ENCODE peak calls at places on chromosome 21, in seven cellular contexts. One of them, this sample, is unnamed.

GRCh38 chr21:26351661-26352060 is 181.1 kb upstream of the APP start:
- DNase-seq in mammary epithelial cell: peak
- DNase-seq in NCI-H345: no peak
- DNase-seq in NCI-H510A treated with DMSO at 0.1 percent for 48 hours: no peak
- DNase-seq in AML-193: no peak
- DNase-seq in CD8-positive, alpha-beta T cell: no peak
- DNase-seq in naive thymus-derived CD8-positive, alpha-beta T cell: no peak
- DNase-seq in this sample: no peak

GRCh38 chr21:30257773-30258172 is 25.0 kb downstream of the KRTAP24-1 start:
- DNase-seq in mammary epithelial cell: peak
- DNase-seq in NCI-H345: no peak
- DNase-seq in NCI-H510A treated with DMSO at 0.1 percent for 48 hours: no peak
- DNase-seq in AML-193: no peak
- DNase-seq in CD8-positive, alpha-beta T cell: no peak
- DNase-seq in naive thymus-derived CD8-positive, alpha-beta T cell: no peak
- DNase-seq in this sample: no peak

GRCh38 chr21:45736705-45737484 is 93.4 kb downstream of the PCBP3 start:
- DNase-seq in mammary epithelial cell: no peak
- DNase-seq in NCI-H345: no peak
- DNase-seq in NCI-H510A treated with DMSO at 0.1 percent for 48 hours: no peak
- DNase-seq in AML-193: no peak
- DNase-seq in CD8-positive, alpha-beta T cell: no peak
- DNase-seq in naive thymus-derived CD8-positive, alpha-beta T cell: no peak
- DNase-seq in this sample: no peak

GRCh38 chr21:45405819-45406762 is 1.1 kb downstream of the COL18A1 start:
- DNase-seq in mammary epithelial cell: peak
- DNase-seq in NCI-H345: no peak
- DNase-seq in NCI-H510A treated with DMSO at 0.1 percent for 48 hours: no peak
- DNase-seq in AML-193: no peak
- DNase-seq in CD8-positive, alpha-beta T cell: no peak
- DNase-seq in naive thymus-derived CD8-positive, alpha-beta T cell: peak
- DNase-seq in this sample: no peak

GRCh38 chr21:16865612-16866011 is 647.2 kb upstream of the CXADR start:
- DNase-seq in mammary epithelial cell: no peak
- DNase-seq in NCI-H345: no peak
- DNase-seq in NCI-H510A treated with DMSO at 0.1 percent for 48 hours: no peak
- DNase-seq in AML-193: no peak
- DNase-seq in CD8-positive, alpha-beta T cell: no peak
- DNase-seq in naive thymus-derived CD8-positive, alpha-beta T cell: no peak
- DNase-seq in this sample: no peak

GRCh38 chr21:44013380-44014088 is 1.4 kb downstream of the TRAPPC10 start:
- DNase-seq in mammary epithelial cell: peak
- DNase-seq in NCI-H345: peak
- DNase-seq in NCI-H510A treated with DMSO at 0.1 percent for 48 hours: no peak
- DNase-seq in AML-193: peak
- DNase-seq in CD8-positive, alpha-beta T cell: peak
- DNase-seq in naive thymus-derived CD8-positive, alpha-beta T cell: no peak
- DNase-seq in this sample: peak

GRCh38 chr21:31128234-31128633 is 90.0 kb upstream of the KRTAP19-8 start:
- DNase-seq in mammary epithelial cell: no peak
- DNase-seq in NCI-H345: no peak
- DNase-seq in NCI-H510A treated with DMSO at 0.1 percent for 48 hours: no peak
- DNase-seq in AML-193: no peak
- DNase-seq in CD8-positive, alpha-beta T cell: no peak
- DNase-seq in naive thymus-derived CD8-positive, alpha-beta T cell: no peak
- DNase-seq in this sample: no peak

GRCh38 chr21:39888848-39889247 is 21.6 kb downstream of the PCP4 start:
- DNase-seq in mammary epithelial cell: no peak
- DNase-seq in NCI-H345: no peak
- DNase-seq in NCI-H510A treated with DMSO at 0.1 percent for 48 hours: no peak
- DNase-seq in AML-193: no peak
- DNase-seq in CD8-positive, alpha-beta T cell: no peak
- DNase-seq in naive thymus-derived CD8-positive, alpha-beta T cell: no peak
- DNase-seq in this sample: no peak

GRCh38 chr21:45408811-45409261 is 3.9 kb downstream of the COL18A1 start:
- DNase-seq in mammary epithelial cell: no peak
- DNase-seq in NCI-H345: no peak
- DNase-seq in NCI-H510A treated with DMSO at 0.1 percent for 48 hours: no peak
- DNase-seq in AML-193: no peak
- DNase-seq in CD8-positive, alpha-beta T cell: no peak
- DNase-seq in naive thymus-derived CD8-positive, alpha-beta T cell: peak
- DNase-seq in this sample: no peak

GRCh38 chr21:34715518-34715917 is 46.7 kb downstream of the CLIC6 start:
- DNase-seq in mammary epithelial cell: no peak
- DNase-seq in NCI-H345: no peak
- DNase-seq in NCI-H510A treated with DMSO at 0.1 percent for 48 hours: no peak
- DNase-seq in AML-193: no peak
- DNase-seq in CD8-positive, alpha-beta T cell: no peak
- DNase-seq in naive thymus-derived CD8-positive, alpha-beta T cell: no peak
- DNase-seq in this sample: no peak

GRCh38 chr21:17352937-17353655 is 159.7 kb upstream of the CXADR start:
- DNase-seq in mammary epithelial cell: peak
- DNase-seq in NCI-H345: peak
- DNase-seq in NCI-H510A treated with DMSO at 0.1 percent for 48 hours: no peak
- DNase-seq in AML-193: no peak
- DNase-seq in CD8-positive, alpha-beta T cell: no peak
- DNase-seq in naive thymus-derived CD8-positive, alpha-beta T cell: no peak
- DNase-seq in this sample: no peak

GRCh38 chr21:17139696-17140095 is 373.1 kb upstream of the CXADR start:
- DNase-seq in mammary epithelial cell: peak
- DNase-seq in NCI-H345: no peak
- DNase-seq in NCI-H510A treated with DMSO at 0.1 percent for 48 hours: no peak
- DNase-seq in AML-193: no peak
- DNase-seq in CD8-positive, alpha-beta T cell: no peak
- DNase-seq in naive thymus-derived CD8-positive, alpha-beta T cell: no peak
- DNase-seq in this sample: no peak

GRCh38 chr21:21439761-21440160 is 441.6 kb downstream of the NCAM2 start:
- DNase-seq in mammary epithelial cell: no peak
- DNase-seq in NCI-H345: no peak
- DNase-seq in NCI-H510A treated with DMSO at 0.1 percent for 48 hours: no peak
- DNase-seq in AML-193: no peak
- DNase-seq in CD8-positive, alpha-beta T cell: no peak
- DNase-seq in naive thymus-derived CD8-positive, alpha-beta T cell: no peak
- DNase-seq in this sample: no peak

This sample was measured in central memory CD4-positive, alpha-beta T cell.